ENCODE peak calls at places on chromosomes 11 and 22, in four cellular contexts. F is transverse colon; S is heart right ventricle; U is CD4-positive, alpha-beta T cell. Z is an unnamed sample.

GRCh38 chr11:113457784-113458183 is 17.4 kb downstream of the DRD2 start:
- DNase-seq in F (peak), S (no peak), U (no peak), Z (no peak)

GRCh38 chr11:72189448-72190250 is 2.3 kb upstream of the FOLR1 start:
- DNase-seq in F (no peak), S (no peak), U (no peak), Z (no peak)

GRCh38 chr11:116881153-116881552 is 43.7 kb upstream of the APOA1 start:
- DNase-seq in F (no peak), S (no peak), U (no peak), Z (no peak)

GRCh38 chr22:41781508-41781906 is 19.0 kb upstream of the CCDC134 start:
- DNase-seq in F (no peak), S (no peak), U (peak), Z (no peak)

GRCh38 chr11:134512791-134513538 is 100.9 kb upstream of the B3GAT1 start:
- DNase-seq in F (no peak), S (no peak), U (no peak), Z (no peak)

GRCh38 chr22:20844055-20845037 is 14.3 kb downstream of the PI4KA start:
- DNase-seq in F (no peak), S (no peak), U (no peak), Z (no peak)

GRCh38 chr11:66317766-66318575 is 1.1 kb upstream of the CD248 start:
- DNase-seq in F (peak), S (no peak), U (peak), Z (no peak)

GRCh38 chr11:102254047-102254446 is 63.2 kb upstream of the BIRC3 start:
- DNase-seq in F (no peak), S (no peak), U (no peak), Z (no peak)

DNA sequence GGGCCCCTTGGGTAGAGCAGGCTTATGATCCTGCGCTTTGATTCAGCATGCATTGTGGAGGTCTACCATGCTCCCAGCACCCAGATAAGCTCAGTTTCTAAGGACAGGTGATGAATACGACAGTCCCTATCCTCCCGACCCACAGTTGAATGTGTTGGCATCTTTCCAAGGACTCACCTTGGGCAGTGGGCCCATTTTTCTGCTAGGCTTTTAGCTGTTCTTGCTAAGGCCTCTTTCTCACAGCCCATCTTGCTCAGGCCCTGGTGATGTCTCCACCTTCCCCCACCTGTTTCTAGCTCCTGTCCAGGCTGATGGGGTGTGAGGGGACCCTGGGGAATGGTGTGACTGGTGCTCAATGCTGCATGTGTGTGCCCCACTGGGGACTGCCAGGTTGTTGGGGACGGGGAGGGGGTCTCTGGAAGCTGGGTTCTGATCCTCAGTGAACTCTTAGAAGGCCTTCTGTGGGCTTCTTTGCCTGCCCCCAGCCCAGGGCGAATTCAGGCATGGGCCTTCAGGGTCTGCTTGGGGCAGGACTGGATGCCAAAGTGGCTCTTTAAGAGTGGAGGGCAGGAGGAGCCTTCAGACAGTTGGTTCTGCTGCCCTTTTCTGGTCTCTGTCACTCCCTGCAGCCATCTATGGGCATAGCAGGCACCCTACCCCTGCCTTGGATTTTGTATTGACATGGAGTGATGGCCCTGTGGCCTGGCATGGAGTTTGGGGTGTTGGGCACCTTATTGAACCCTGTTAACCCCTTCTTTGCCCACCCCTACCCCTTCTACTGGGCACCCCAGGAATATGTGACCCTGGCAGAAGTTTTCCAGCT is 33.1 kb downstream of the PHLDB1 start:
- DNase-seq in F (no peak), S (no peak), U (no peak), Z (no peak)
- TF ChIP-seq CTCF in F (peak), S (no peak), U (no peak), Z (no peak)

GRCh38 chr11:47241740-47242400 is 6.7 kb downstream of the ACP2 start:
- DNase-seq in F (no peak), S (no peak), U (no peak), Z (no peak)

GRCh38 chr11:47242596-47243192 is 5.9 kb downstream of the ACP2 start:
- DNase-seq in F (no peak), S (no peak), U (no peak), Z (no peak)

GRCh38 chr11:47245586-47246357 is 2.8 kb downstream of the ACP2 start:
- DNase-seq in F (no peak), S (no peak), U (no peak), Z (no peak)

GRCh38 chr11:47244664-47245350 is 3.8 kb downstream of the ACP2 start:
- DNase-seq in F (peak), S (no peak), U (no peak), Z (no peak)

DNA sequence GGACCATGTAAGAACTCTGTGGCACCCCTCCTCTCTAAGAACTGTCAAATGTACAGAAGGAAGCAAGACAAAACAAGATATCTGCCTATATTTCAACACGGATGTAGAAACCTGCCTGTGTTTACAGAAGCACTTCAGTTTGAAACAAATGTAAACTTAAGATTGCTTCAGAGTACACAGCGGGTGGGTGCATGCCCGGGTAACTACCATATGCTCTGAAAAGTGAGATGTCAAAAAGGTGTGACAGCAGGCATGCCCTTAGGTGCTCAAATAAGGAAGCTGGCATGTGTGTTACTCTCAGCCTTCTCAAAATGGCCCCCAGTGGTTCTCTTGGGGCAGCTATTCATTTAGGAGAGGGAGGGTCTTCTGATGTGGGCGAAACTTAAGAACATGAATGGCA is 5.2 kb downstream of the ACP2 start:
- DNase-seq in F (no peak), S (no peak), U (no peak), Z (no peak)
- TF ChIP-seq CTCF in F (no peak), S (no peak), U (no peak), Z (no peak)

GRCh38 chr11:92340839-92341238 is 116.2 kb downstream of the FAT3 start:
- DNase-seq in F (peak), S (no peak), U (no peak), Z (no peak)
- TF ChIP-seq CTCF in F (peak), S (peak), U (no peak), Z (peak)

GRCh38 chr22:38089474-38089851 is 5.5 kb upstream of the SLC16A8 start:
- DNase-seq in F (no peak), S (no peak), U (no peak), Z (no peak)
- TF ChIP-seq CTCF in F (no peak), S (no peak), U (no peak), Z (no peak)

GRCh38 chr11:33323421-33323820 is 66.2 kb downstream of the HIPK3 start:
- DNase-seq in F (no peak), S (no peak), U (no peak), Z (no peak)
- TF ChIP-seq CTCF in F (no peak), S (no peak), U (no peak), Z (no peak)

GRCh38 chr11:46075928-46076327 is 45.3 kb downstream of the PHF21A start:
- DNase-seq in F (no peak), S (no peak), U (no peak), Z (no peak)
- TF ChIP-seq CTCF in F (no peak), S (no peak), U (no peak), Z (no peak)

DNA sequence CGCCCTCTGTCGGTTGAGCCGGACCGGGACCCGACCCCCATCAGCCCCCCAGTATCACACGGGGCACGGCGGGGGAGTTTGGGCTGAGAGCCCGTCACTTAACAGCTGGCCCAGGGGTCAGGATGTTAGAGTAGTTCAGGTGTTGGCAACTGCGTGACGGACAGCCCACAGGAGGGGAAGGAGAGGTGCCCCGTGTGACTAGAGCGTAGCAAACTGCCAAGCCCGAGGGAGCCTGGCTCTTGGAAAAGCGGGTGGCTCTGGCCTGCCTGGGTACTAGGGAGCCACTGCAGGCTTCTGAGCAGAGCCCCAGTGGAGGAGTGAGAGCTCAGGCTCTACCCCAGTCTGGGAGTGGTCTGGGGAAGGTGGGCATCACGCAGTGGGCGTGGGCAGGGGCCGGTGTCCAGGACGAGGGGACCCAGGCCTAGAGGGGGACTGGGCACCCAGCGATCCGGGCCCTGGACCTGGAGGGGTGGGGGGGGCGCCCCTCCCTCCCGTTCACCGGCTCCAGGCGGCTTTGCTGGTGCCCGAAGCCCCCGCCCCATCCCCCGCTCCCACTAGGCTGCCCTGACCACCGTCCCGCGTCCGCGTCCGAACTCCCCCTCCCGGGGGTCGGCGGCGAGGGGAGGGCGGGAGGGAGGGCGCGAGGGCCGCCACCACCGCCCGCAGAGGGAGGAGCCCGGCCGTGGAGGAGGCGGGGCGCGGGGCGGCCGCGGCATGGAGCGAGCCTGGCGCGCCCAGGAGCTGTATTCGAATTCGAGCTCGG is 24.4 kb downstream of the SHANK3 start:
- DNase-seq in F (no peak), S (peak), U (no peak), Z (peak)
- TF ChIP-seq CTCF in F (peak), S (peak), U (no peak), Z (peak)

DNA sequence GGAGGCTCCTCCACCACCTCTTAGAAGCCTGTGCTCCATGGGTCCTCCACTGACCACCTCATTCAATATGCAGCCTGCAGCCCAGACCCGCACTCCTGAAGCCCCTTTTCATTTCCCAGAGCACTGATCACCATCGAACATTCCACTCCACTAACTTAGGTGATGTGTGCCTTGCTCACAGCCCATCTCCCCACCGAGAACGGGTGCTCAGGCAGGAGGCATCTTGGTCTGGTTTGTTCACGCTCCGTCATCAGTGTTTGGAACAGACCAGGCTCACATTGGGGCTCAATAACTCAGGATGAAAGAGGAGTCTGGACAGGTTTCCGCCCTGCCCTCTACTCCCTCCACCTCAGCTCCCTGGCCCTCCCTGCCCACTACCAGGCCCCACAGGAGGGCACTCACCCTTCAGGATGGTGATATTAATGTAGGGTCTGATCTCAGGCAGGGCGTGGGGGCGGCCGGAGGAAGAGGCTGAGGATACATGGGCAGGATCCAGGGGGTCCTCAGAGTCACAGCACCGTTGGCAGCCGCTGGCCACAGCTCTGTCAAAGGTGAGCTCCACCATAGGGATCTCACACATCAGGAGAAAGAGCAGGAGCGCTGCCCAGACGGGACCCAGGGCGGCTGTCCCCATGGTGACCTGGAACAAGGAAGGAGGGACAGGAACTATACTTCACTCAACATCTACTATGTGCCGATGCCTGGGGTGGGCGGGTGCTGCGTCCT is 3.1 kb downstream of the C1QTNF6 start:
- DNase-seq in F (no peak), S (no peak), U (no peak), Z (no peak)
- TF ChIP-seq CTCF in F (no peak), S (no peak), U (no peak), Z (no peak)

Z was measured in D721Med.